ENCODE peak calls at places on chromosomes 16 and 17, in eight cellular contexts. One of them, this sample, is unnamed. For H3K27me3, the result is how much of the 10 kb centered on the place peaks cover.

GRCh38 chr16:24689128-24689527 is 40.3 kb upstream of the TNRC6A start:
- DNase-seq in MM.1S: no peak
- DNase-seq in SK-N-SH: peak
- DNase-seq in neural progenitor cell: peak
- DNase-seq in PC-3: peak
- DNase-seq in GM23248: peak
- DNase-seq in hepatocyte: peak
- DNase-seq in HCT116: peak
- DNase-seq in this sample: peak

GRCh38 chr17:44205962-44206824 is 6.5 kb upstream of the ATXN7L3 start:
- DNase-seq in MM.1S: no peak
- DNase-seq in SK-N-SH: no peak
- DNase-seq in neural progenitor cell: no peak
- DNase-seq in PC-3: peak
- DNase-seq in GM23248: peak
- DNase-seq in hepatocyte: no peak
- DNase-seq in HCT116: no peak
- DNase-seq in this sample: peak

GRCh38 chr17:27896656-27897055 is 3.5 kb upstream of the LYRM9 start:
- DNase-seq in MM.1S: no peak
- DNase-seq in SK-N-SH: no peak
- DNase-seq in neural progenitor cell: no peak
- DNase-seq in PC-3: no peak
- DNase-seq in GM23248: no peak
- DNase-seq in hepatocyte: no peak
- DNase-seq in HCT116: no peak
- DNase-seq in this sample: no peak

GRCh38 chr17:7654832-7655540 is 4.3 kb downstream of the ATP1B2 start:
- DNase-seq in MM.1S: no peak
- DNase-seq in SK-N-SH: no peak
- DNase-seq in neural progenitor cell: no peak
- DNase-seq in PC-3: no peak
- DNase-seq in GM23248: peak
- DNase-seq in hepatocyte: no peak
- DNase-seq in HCT116: no peak
- DNase-seq in this sample: no peak

GRCh38 chr17:41988418-41988817 is 21.8 kb downstream of the CNP start:
- DNase-seq in MM.1S: no peak
- DNase-seq in SK-N-SH: no peak
- DNase-seq in neural progenitor cell: no peak
- DNase-seq in PC-3: no peak
- DNase-seq in GM23248: no peak
- DNase-seq in hepatocyte: no peak
- DNase-seq in HCT116: no peak
- DNase-seq in this sample: no peak

GRCh38 chr17:79919164-79919585 is 79.9 kb upstream of the CBX4 start:
- DNase-seq in MM.1S: no peak
- DNase-seq in SK-N-SH: peak
- DNase-seq in neural progenitor cell: no peak
- DNase-seq in PC-3: peak
- DNase-seq in GM23248: peak
- DNase-seq in hepatocyte: no peak
- DNase-seq in HCT116: no peak
- DNase-seq in this sample: peak

GRCh38 chr17:15917439-15918027 is 27.4 kb upstream of the ADORA2B start:
- DNase-seq in MM.1S: no peak
- DNase-seq in SK-N-SH: no peak
- DNase-seq in neural progenitor cell: no peak
- DNase-seq in PC-3: no peak
- DNase-seq in GM23248: peak
- DNase-seq in hepatocyte: no peak
- DNase-seq in HCT116: no peak
- DNase-seq in this sample: peak

GRCh38 chr16:15523092-15523541 is 88.7 kb downstream of the BMERB1 start:
- DNase-seq in MM.1S: peak
- DNase-seq in SK-N-SH: no peak
- DNase-seq in neural progenitor cell: peak
- DNase-seq in PC-3: no peak
- DNase-seq in GM23248: no peak
- DNase-seq in hepatocyte: no peak
- DNase-seq in HCT116: peak
- DNase-seq in this sample: no peak

GRCh38 chr16:11099672-11100195 is 155.4 kb downstream of the CLEC16A start:
- DNase-seq in MM.1S: no peak
- DNase-seq in SK-N-SH: no peak
- DNase-seq in neural progenitor cell: no peak
- DNase-seq in PC-3: no peak
- DNase-seq in GM23248: no peak
- DNase-seq in hepatocyte: no peak
- DNase-seq in HCT116: no peak
- DNase-seq in this sample: no peak

GRCh38 chr17:38601539-38602351 is 4.0 kb downstream of the SRCIN1 start:
- DNase-seq in MM.1S: no peak
- DNase-seq in SK-N-SH: peak
- DNase-seq in neural progenitor cell: peak
- DNase-seq in PC-3: no peak
- DNase-seq in GM23248: no peak
- DNase-seq in hepatocyte: peak
- DNase-seq in HCT116: no peak
- DNase-seq in this sample: peak

GRCh38 chr17:2707721-2708584 is 3.6 kb downstream of the CLUH start:
- DNase-seq in MM.1S: no peak
- DNase-seq in SK-N-SH: peak
- DNase-seq in neural progenitor cell: peak
- DNase-seq in PC-3: no peak
- DNase-seq in GM23248: peak
- DNase-seq in hepatocyte: peak
- DNase-seq in HCT116: no peak
- DNase-seq in this sample: peak

GRCh38 chr17:60586288-60586974 is 13.6 kb upstream of the PPM1D start:
- DNase-seq in MM.1S: peak
- DNase-seq in SK-N-SH: no peak
- DNase-seq in neural progenitor cell: peak
- DNase-seq in PC-3: peak
- DNase-seq in GM23248: peak
- DNase-seq in hepatocyte: peak
- DNase-seq in HCT116: no peak
- DNase-seq in this sample: peak

GRCh38 chr17:27475070-27475673 is 18.9 kb downstream of the KSR1 start:
- DNase-seq in MM.1S: no peak
- DNase-seq in SK-N-SH: no peak
- DNase-seq in neural progenitor cell: no peak
- DNase-seq in PC-3: no peak
- DNase-seq in GM23248: no peak
- DNase-seq in hepatocyte: no peak
- DNase-seq in HCT116: no peak
- DNase-seq in this sample: no peak

GRCh38 chr17:8192070-8192815 is 2.3 kb upstream of the BORCS6 start:
- DNase-seq in MM.1S: peak
- DNase-seq in SK-N-SH: peak
- DNase-seq in neural progenitor cell: peak
- DNase-seq in PC-3: peak
- DNase-seq in GM23248: peak
- DNase-seq in hepatocyte: peak
- DNase-seq in HCT116: no peak
- DNase-seq in this sample: peak

GRCh38 chr17:82281502-82282238 is 8.2 kb upstream of the CSNK1D start:
- DNase-seq in MM.1S: no peak
- DNase-seq in SK-N-SH: no peak
- DNase-seq in neural progenitor cell: no peak
- DNase-seq in PC-3: peak
- DNase-seq in GM23248: peak
- DNase-seq in hepatocyte: no peak
- DNase-seq in HCT116: peak
- DNase-seq in this sample: no peak

GRCh38 chr16:88857728-88858339 is 907 bp downstream of the TRAPPC2L start:
- DNase-seq in MM.1S: peak
- DNase-seq in SK-N-SH: peak
- DNase-seq in neural progenitor cell: peak
- DNase-seq in PC-3: peak
- DNase-seq in GM23248: peak
- DNase-seq in hepatocyte: peak
- DNase-seq in HCT116: peak
- DNase-seq in this sample: peak

GRCh38 chr17:56489980-56490379 is 103.5 kb upstream of the NOG start:
- DNase-seq in MM.1S: no peak
- DNase-seq in SK-N-SH: no peak
- DNase-seq in neural progenitor cell: no peak
- DNase-seq in PC-3: no peak
- DNase-seq in GM23248: no peak
- DNase-seq in hepatocyte: no peak
- DNase-seq in HCT116: no peak
- DNase-seq in this sample: no peak

GRCh38 chr17:64998436-64999190 is 57.9 kb downstream of the GNA13 start:
- DNase-seq in MM.1S: no peak
- DNase-seq in SK-N-SH: no peak
- DNase-seq in neural progenitor cell: no peak
- DNase-seq in PC-3: peak
- DNase-seq in GM23248: peak
- DNase-seq in hepatocyte: no peak
- DNase-seq in HCT116: no peak
- DNase-seq in this sample: no peak

GRCh38 chr16:86631441-86631840 is 53.1 kb downstream of the FOXL1 start:
- DNase-seq in MM.1S: no peak
- DNase-seq in SK-N-SH: no peak
- DNase-seq in neural progenitor cell: no peak
- DNase-seq in PC-3: peak
- DNase-seq in GM23248: peak
- DNase-seq in hepatocyte: peak
- DNase-seq in HCT116: no peak
- DNase-seq in this sample: no peak

GRCh38 chr17:7839199-7839889 is 5.3 kb downstream of the KDM6B start:
- DNase-seq in MM.1S: no peak
- DNase-seq in SK-N-SH: no peak
- DNase-seq in neural progenitor cell: no peak
- DNase-seq in PC-3: no peak
- DNase-seq in GM23248: no peak
- DNase-seq in hepatocyte: peak
- DNase-seq in HCT116: no peak
- DNase-seq in this sample: no peak

GRCh38 chr16:24841291-24841690 is 4.5 kb upstream of the SLC5A11 start:
- DNase-seq in MM.1S: no peak
- DNase-seq in SK-N-SH: no peak
- DNase-seq in neural progenitor cell: no peak
- DNase-seq in PC-3: peak
- DNase-seq in GM23248: no peak
- DNase-seq in hepatocyte: no peak
- DNase-seq in HCT116: no peak
- DNase-seq in this sample: no peak

DNA sequence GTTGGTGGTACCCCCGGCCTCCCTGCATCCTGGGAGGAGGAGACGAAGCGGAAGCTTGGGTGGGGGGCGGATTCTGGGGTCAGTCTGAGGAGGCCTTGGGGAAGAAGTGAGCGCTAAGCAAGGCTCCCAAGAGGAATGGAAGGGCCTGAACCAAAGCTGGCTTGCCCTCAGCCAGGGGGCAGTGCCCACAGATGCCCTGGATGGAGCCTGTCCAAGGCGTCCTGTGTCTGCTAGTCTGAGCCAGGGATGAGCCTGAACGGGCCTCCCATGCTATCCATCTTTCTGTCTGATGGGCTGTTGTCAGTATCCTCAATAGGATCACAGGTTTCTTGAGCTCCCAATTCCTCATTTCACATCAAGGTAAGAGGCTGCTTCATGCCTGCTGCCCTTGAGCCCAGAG is 122.3 kb upstream of the LHX1 start:
- DNase-seq in MM.1S: no peak
- DNase-seq in SK-N-SH: no peak
- DNase-seq in neural progenitor cell: no peak
- DNase-seq in PC-3: no peak
- DNase-seq in GM23248: no peak
- DNase-seq in hepatocyte: no peak
- DNase-seq in HCT116: no peak
- DNase-seq in this sample: no peak
- H3K27me3 ChIP-seq in MM.1S: half or more
- H3K27me3 ChIP-seq in SK-N-SH: under half
- H3K27me3 ChIP-seq in neural progenitor cell: under half
- H3K27me3 ChIP-seq in PC-3: under half
- H3K27me3 ChIP-seq in GM23248: under half
- H3K27me3 ChIP-seq in hepatocyte: half or more
- H3K27me3 ChIP-seq in HCT116: under half
- H3K27me3 ChIP-seq in this sample: under half

GRCh38 chr16:898761-899677 is 71.8 kb downstream of the LMF1 start:
- DNase-seq in MM.1S: no peak
- DNase-seq in SK-N-SH: peak
- DNase-seq in neural progenitor cell: no peak
- DNase-seq in PC-3: no peak
- DNase-seq in GM23248: no peak
- DNase-seq in hepatocyte: no peak
- DNase-seq in HCT116: no peak
- DNase-seq in this sample: no peak
- TF ChIP-seq EZH2phosphoT487 in MM.1S: no peak
- TF ChIP-seq EZH2phosphoT487 in SK-N-SH: no peak
- TF ChIP-seq EZH2phosphoT487 in neural progenitor cell: no peak
- TF ChIP-seq EZH2phosphoT487 in PC-3: no peak
- TF ChIP-seq EZH2phosphoT487 in GM23248: no peak
- TF ChIP-seq EZH2phosphoT487 in hepatocyte: no peak
- TF ChIP-seq EZH2phosphoT487 in HCT116: no peak
- TF ChIP-seq EZH2phosphoT487 in this sample: no peak

GRCh38 chr17:28986714-28987367 is 19.0 kb downstream of the SEZ6 start:
- DNase-seq in MM.1S: no peak
- DNase-seq in SK-N-SH: no peak
- DNase-seq in neural progenitor cell: peak
- DNase-seq in PC-3: no peak
- DNase-seq in GM23248: no peak
- DNase-seq in hepatocyte: no peak
- DNase-seq in HCT116: no peak
- DNase-seq in this sample: no peak
- H3K27me3 ChIP-seq in MM.1S: under half
- H3K27me3 ChIP-seq in SK-N-SH: under half
- H3K27me3 ChIP-seq in neural progenitor cell: under half
- H3K27me3 ChIP-seq in PC-3: under half
- H3K27me3 ChIP-seq in GM23248: under half
- H3K27me3 ChIP-seq in hepatocyte: under half
- H3K27me3 ChIP-seq in HCT116: under half
- H3K27me3 ChIP-seq in this sample: under half

GRCh38 chr17:63356275-63356905 is 89.7 kb downstream of the CYB561 start:
- DNase-seq in MM.1S: no peak
- DNase-seq in SK-N-SH: no peak
- DNase-seq in neural progenitor cell: no peak
- DNase-seq in PC-3: peak
- DNase-seq in GM23248: peak
- DNase-seq in hepatocyte: peak
- DNase-seq in HCT116: peak
- DNase-seq in this sample: no peak
- TF ChIP-seq EZH2phosphoT487 in MM.1S: no peak
- TF ChIP-seq EZH2phosphoT487 in SK-N-SH: no peak
- TF ChIP-seq EZH2phosphoT487 in neural progenitor cell: no peak
- TF ChIP-seq EZH2phosphoT487 in PC-3: no peak
- TF ChIP-seq EZH2phosphoT487 in GM23248: no peak
- TF ChIP-seq EZH2phosphoT487 in hepatocyte: no peak
- TF ChIP-seq EZH2phosphoT487 in HCT116: no peak
- TF ChIP-seq EZH2phosphoT487 in this sample: no peak